ENCODE peak calls at places on chromosome 4, in seven cellular contexts. T is NCI-H345; J is G401; O is stimulated activated CD4-positive, alpha-beta T cell treated with anti-CD3 and anti-CD28 coated beads, Interleukin-2, amount 100 ng/mL, for 24 hours; Z is GOT3; I is NCI-H1105 treated with DMSO at 0.1 percent for 48 hours; W is effector CD8-positive, alpha-beta T cell. F is an unnamed sample.

GRCh38 chr4:52612341-52612740 is 46.8 kb downstream of the USP46 start:
- DNase-seq in J (no peak), T (no peak), I (no peak), O (no peak), W (no peak), Z (no peak), F (peak; percentile 66)

GRCh38 chr4:67651536-67651935 is 49.4 kb downstream of the UBA6 start:
- DNase-seq in T (no peak), W (no peak), I (no peak), J (no peak), O (no peak), Z (no peak), F (no peak)

GRCh38 chr4:21769404-21770147 is 179.0 kb downstream of the KCNIP4 start:
- DNase-seq in J (no peak), O (no peak), Z (no peak), W (no peak), I (no peak), T (no peak), F (no peak)

GRCh38 chr4:146494143-146494542 is 27.6 kb downstream of the SLC10A7 start:
- DNase-seq in Z (no peak), J (no peak), O (no peak), T (no peak), I (no peak), W (no peak), F (no peak)

GRCh38 chr4:149344436-149344835 is 471.2 kb downstream of the IQCM start:
- DNase-seq in T (no peak), Z (no peak), O (no peak), J (no peak), I (no peak), W (no peak), F (no peak)

GRCh38 chr4:5206391-5206790 is 155.1 kb downstream of the STK32B start:
- DNase-seq in T (peak; percentile 66), J (no peak), I (no peak), O (no peak), Z (no peak), W (no peak), F (no peak)

GRCh38 chr4:113444386-113444785 is 317.2 kb downstream of the CAMK2D start:
- DNase-seq in J (no peak), O (no peak), Z (no peak), W (no peak), I (no peak), T (no peak), F (no peak)

GRCh38 chr4:141853091-141853734 is 216.8 kb downstream of the IL15 start:
- DNase-seq in W (no peak), T (peak; percentile 80), O (no peak), Z (no peak), J (no peak), I (peak; percentile 90), F (no peak)

GRCh38 chr4:38091636-38092035 is 131.4 kb downstream of the PTTG2 start:
- DNase-seq in O (no peak), W (no peak), Z (no peak), J (no peak), I (no peak), T (no peak), F (no peak)